ENCODE peak calls at places on chromosomes 5 and 9, in six cellular contexts. V, Y, J, Q, B and R are unnamed samples.
A peak's percentile ranks its signal among the peaks of the same experiment; 100 is the strongest.

GRCh38 chr9:13607746-13608445 is 328.4 kb upstream of the MPDZ start:
- DNase-seq in V (no peak), Y (peak; percentile 45), J (peak; percentile 17), Q (no peak), B (no peak), R (no peak)

GRCh38 chr5:93930098-93930497 is 188.7 kb upstream of the POU5F2 start:
- DNase-seq in V (no peak), Y (no peak), J (no peak), Q (no peak), B (no peak), R (no peak)

GRCh38 chr5:72244862-72245371 is 75.1 kb downstream of the MRPS27 start:
- DNase-seq in V (no peak), Y (peak; percentile 12), J (peak; percentile 51), Q (peak; percentile 35), B (peak; percentile 36), R (peak; percentile 32)

GRCh38 chr9:18825775-18826174 is 207.2 kb downstream of the SAXO1 start:
- DNase-seq in V (no peak), Y (no peak), J (no peak), Q (no peak), B (no peak), R (no peak)

GRCh38 chr9:385818-386398 is 171.2 kb downstream of the DOCK8 start:
- DNase-seq in V (no peak), Y (peak; percentile 45), J (peak; percentile 79), Q (peak; percentile 44), B (peak; percentile 67), R (peak; percentile 68)

GRCh38 chr5:135977375-135977928 is 22.7 kb upstream of the LECT2 start:
- DNase-seq in V (peak; percentile 74), Y (peak; percentile 56), J (peak; percentile 79), Q (no peak), B (peak; percentile 29), R (peak; percentile 55)

GRCh38 chr5:175700991-175701390 is 43.1 kb downstream of the HRH2 start:
- DNase-seq in V (no peak), Y (no peak), J (no peak), Q (no peak), B (peak; percentile 11), R (no peak)

GRCh38 chr9:85038061-85038460 is 368.5 kb downstream of the NTRK2 start:
- DNase-seq in V (no peak), Y (no peak), J (no peak), Q (no peak), B (no peak), R (no peak)

GRCh38 chr9:89814340-89815040 is 209.7 kb downstream of the GADD45G start:
- DNase-seq in V (peak; percentile 26), Y (no peak), J (peak; percentile 51), Q (peak; percentile 17), B (peak; percentile 5), R (no peak)

GRCh38 chr5:168291281-168291960 is at the start of gene WWC1:
- DNase-seq in V (peak; percentile 14), Y (no peak), J (peak; percentile 94), Q (no peak), B (no peak), R (no peak)

GRCh38 chr5:147046894-147047293 is 168.3 kb upstream of the PPP2R2B start:
- DNase-seq in V (no peak), Y (no peak), J (no peak), Q (no peak), B (no peak), R (no peak)

GRCh38 chr5:122498163-122498562 is 186.1 kb downstream of the SNCAIP start:
- DNase-seq in V (no peak), Y (no peak), J (peak; percentile 56), Q (no peak), B (no peak), R (peak; percentile 40)

GRCh38 chr9:69131682-69132081 is 42.4 kb upstream of the TJP2 start:
- DNase-seq in V (peak; percentile 30), Y (peak; percentile 3), J (peak; percentile 86), Q (peak; percentile 61), B (no peak), R (no peak)

GRCh38 chr9:92943062-92943616 is 4.2 kb upstream of the FGD3 start:
- DNase-seq in V (peak; percentile 58), Y (no peak), J (no peak), Q (no peak), B (no peak), R (no peak)

DNA sequence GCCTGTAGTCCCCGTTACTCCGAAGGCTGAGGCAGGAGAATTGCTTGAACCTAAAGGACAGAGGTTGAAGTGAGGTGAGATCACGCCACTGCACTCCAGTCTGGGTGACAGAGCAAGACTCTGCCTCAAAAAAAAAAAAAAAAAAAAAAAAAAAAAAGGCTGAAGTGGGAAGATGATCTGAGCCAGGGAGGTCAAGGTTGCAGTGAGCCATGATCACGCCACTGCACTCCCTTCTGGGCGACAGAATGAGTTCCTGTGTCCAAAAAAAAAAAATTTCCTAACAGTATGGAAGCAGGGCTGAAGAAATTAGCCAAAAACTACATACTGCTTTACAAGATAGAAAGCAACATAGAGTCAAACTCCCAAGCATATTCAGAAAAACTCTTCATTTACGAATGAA is 132.8 kb downstream of the CPLANE1 start:
- DNase-seq in V (no peak), Y (no peak), J (no peak), Q (no peak), B (no peak), R (no peak)
- H3K36me3 ChIP-seq in V (peaks cover 5% of the 10 kb centered on the region), Y (peaks cover 34% of the 10 kb centered on the region), J (peaks cover 5% of the 10 kb centered on the region), Q (no peaks in the 10 kb centered on the region), B (no peaks in the 10 kb centered on the region), R (peaks cover 28% of the 10 kb centered on the region)

DNA sequence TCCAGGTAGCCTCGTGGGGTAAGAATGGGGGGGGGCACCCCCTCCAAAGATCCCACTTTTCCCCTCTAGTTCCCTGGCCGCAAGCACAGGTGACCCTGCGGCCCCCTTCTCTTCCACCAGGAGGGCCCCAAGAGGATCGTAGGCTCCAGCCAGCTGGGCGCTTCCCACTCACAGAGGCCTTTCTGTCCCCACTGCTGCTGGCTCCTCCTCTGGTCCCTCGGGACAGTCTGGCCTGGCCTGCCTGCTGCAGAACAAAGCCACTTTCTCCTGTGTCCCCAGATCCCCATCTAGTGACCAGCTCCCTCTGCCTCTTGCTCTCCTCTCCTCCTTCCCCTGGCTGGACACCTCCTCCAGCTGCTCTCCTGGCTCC is 534 bp upstream of the SAPCD2 start:
- DNase-seq in V (peak; percentile 25), Y (peak; percentile 81), J (no peak), Q (no peak), B (peak; percentile 42), R (no peak)
- H3K4me3 ChIP-seq in V (peak overlapping the region; percentile 58), Y (peak overlapping the region; percentile 58), J (no peak overlapping the region), Q (peak overlapping the region; percentile 21), B (peak overlapping the region; percentile 75), R (peak overlapping the region; percentile 16)

GRCh38 chr5:172345886-172346285 is 62.3 kb upstream of the UBTD2 start:
- DNase-seq in V (no peak), Y (no peak), J (no peak), Q (no peak), B (no peak), R (no peak)

GRCh38 chr5:172343741-172344140 is 60.2 kb upstream of the UBTD2 start:
- DNase-seq in V (no peak), Y (no peak), J (no peak), Q (no peak), B (no peak), R (no peak)

GRCh38 chr5:172342907-172343306 is 59.3 kb upstream of the UBTD2 start:
- DNase-seq in V (no peak), Y (no peak), J (no peak), Q (no peak), B (no peak), R (no peak)

GRCh38 chr5:172347653-172348052 is 64.1 kb upstream of the UBTD2 start:
- DNase-seq in V (no peak), Y (no peak), J (no peak), Q (no peak), B (no peak), R (no peak)

DNA sequence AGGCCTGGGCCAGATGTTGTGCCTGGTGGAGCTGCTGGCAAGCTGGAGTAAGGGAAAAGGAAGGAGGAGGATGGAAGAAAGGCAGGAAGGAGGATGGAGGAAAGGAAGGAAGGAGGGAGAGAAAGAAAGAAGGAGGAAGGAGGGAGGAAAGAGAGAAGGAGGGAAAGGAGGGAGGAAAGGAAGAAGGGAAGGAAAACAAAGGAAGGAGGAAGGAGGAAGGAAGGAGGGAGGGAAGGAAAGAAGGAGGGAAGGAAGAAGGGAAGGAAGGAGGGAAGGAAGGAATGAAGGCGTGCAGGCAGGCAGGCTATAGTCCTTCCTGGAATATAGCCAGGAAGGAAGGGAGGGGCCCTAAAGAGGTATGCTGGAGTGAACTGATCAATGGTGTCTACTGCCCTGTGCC is 61.3 kb upstream of the UBTD2 start:
- DNase-seq in V (no peak), Y (no peak), J (no peak), Q (no peak), B (no peak), R (no peak)
- H3K36me3 ChIP-seq in V (no peaks in the 10 kb centered on the region), Y (no peaks in the 10 kb centered on the region), J (no peaks in the 10 kb centered on the region), Q (no peaks in the 10 kb centered on the region), B (no peaks in the 10 kb centered on the region), R (peaks cover 75% of the 10 kb centered on the region)

DNA sequence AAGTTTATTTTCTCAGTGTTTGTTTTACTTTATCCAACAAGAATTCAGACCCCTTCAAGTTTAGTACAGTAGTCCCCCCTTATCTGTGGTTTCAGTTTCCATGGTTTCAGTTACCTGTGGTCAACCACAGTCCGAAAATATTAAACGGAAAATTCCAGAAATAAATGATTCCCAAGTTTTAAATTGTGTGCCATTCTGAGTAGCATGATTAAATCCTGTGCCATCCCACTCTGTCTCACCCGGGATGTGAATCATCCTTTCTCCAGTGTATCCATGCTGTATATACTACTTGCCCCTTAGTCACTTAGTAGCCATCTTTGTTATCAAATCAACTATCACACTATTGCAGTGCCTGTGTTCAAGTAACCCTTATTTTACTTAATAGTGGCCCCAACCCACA is 153.8 kb upstream of the RASA1 start:
- DNase-seq in V (no peak), Y (no peak), J (no peak), Q (no peak), B (no peak), R (no peak)
- H3K4me3 ChIP-seq in V (no peak overlapping the region), Y (no peak overlapping the region), J (no peak overlapping the region), Q (no peak overlapping the region), B (no peak overlapping the region), R (no peak overlapping the region)

GRCh38 chr5:113027431-113027830 is 50.8 kb downstream of the DCP2 start:
- DNase-seq in V (no peak), Y (no peak), J (no peak), Q (no peak), B (no peak), R (no peak)

GRCh38 chr5:113025596-113025995 is 49.0 kb downstream of the DCP2 start:
- DNase-seq in V (no peak), Y (no peak), J (no peak), Q (no peak), B (no peak), R (no peak)

GRCh38 chr5:113027015-113027414 is 50.4 kb downstream of the DCP2 start:
- DNase-seq in V (no peak), Y (no peak), J (no peak), Q (no peak), B (no peak), R (no peak)

GRCh38 chr5:113022661-113023060 is 46.1 kb downstream of the DCP2 start:
- DNase-seq in V (no peak), Y (no peak), J (no peak), Q (no peak), B (peak; percentile 73), R (no peak)

DNA sequence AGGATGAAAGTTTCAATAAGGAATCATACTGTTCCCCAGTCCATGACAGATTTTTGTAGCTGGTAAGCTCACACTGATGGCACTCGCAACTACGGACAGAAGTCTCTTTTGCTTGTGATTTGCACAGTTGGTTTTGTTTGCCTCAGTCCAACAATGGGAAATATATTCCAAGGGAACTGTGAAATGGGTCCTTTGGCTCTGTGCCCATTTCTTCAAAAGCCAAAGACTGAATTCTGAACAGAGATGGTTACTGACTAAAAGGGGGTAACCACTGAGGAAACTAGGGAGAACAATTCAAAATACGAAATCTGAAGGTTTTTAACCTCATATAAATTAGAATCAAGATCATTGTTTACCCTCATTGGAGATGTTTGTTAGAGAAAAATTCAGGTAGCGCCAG is 47.7 kb downstream of the DCP2 start:
- DNase-seq in V (no peak), Y (no peak), J (no peak), Q (no peak), B (no peak), R (no peak)
- H3K36me3 ChIP-seq in V (peaks cover 6% of the 10 kb centered on the region), Y (peaks cover 30% of the 10 kb centered on the region), J (no peaks in the 10 kb centered on the region), Q (no peaks in the 10 kb centered on the region), B (peaks cover 41% of the 10 kb centered on the region), R (peaks cover 55% of the 10 kb centered on the region)